ENCODE peak calls at places on chromosomes 11 and 22, in eight cellular contexts. O, K, H, Z, U, D, X and A are unnamed samples.

GRCh38 chr11:66624450-66624849 is 8.0 kb downstream of the RBM14 start:
- DNase-seq in O (no peak), K (no peak), H (peak; percentile 60), Z (no peak), U (no peak), D (no peak), X (no peak), A (no peak)

GRCh38 chr11:94507485-94507884 is 4.8 kb upstream of the C11orf97 start:
- DNase-seq in O (no peak), K (no peak), H (no peak), Z (no peak), U (no peak), D (no peak), X (no peak), A (no peak)

GRCh38 chr11:55838452-55838851 is at the start of gene OR5D16:
- DNase-seq in O (no peak), K (no peak), H (no peak), Z (no peak), U (no peak), D (no peak), X (no peak), A (no peak)

GRCh38 chr22:38981005-38981658 is 1.0 kb upstream of the APOBEC3B start:
- DNase-seq in O (no peak), K (no peak), H (no peak), Z (no peak), U (peak; percentile 62), D (peak; percentile 73), X (peak; percentile 59), A (no peak)

GRCh38 chr11:119709638-119710346 is 19.2 kb downstream of the NECTIN1 start:
- DNase-seq in O (no peak), K (no peak), H (no peak), Z (no peak), U (no peak), D (no peak), X (no peak), A (no peak)

GRCh38 chr11:35237860-35238715 is 99.1 kb downstream of the CD44 start:
- DNase-seq in O (peak; percentile 65), K (no peak), H (no peak), Z (no peak), U (no peak), D (peak; percentile 33), X (peak; percentile 79), A (peak; percentile 32)

GRCh38 chr11:134290646-134291045 is 14.5 kb downstream of the GLB1L3 start:
- DNase-seq in O (no peak), K (peak; percentile 47), H (no peak), Z (no peak), U (no peak), D (no peak), X (no peak), A (no peak)

GRCh38 chr11:105000167-105000566 is 22.8 kb downstream of the CASP5 start:
- DNase-seq in O (no peak), K (no peak), H (no peak), Z (no peak), U (no peak), D (no peak), X (no peak), A (no peak)

GRCh38 chr11:102240502-102240901 is 76.8 kb upstream of the BIRC3 start:
- DNase-seq in O (no peak), K (no peak), H (no peak), Z (no peak), U (no peak), D (no peak), X (no peak), A (no peak)

GRCh38 chr11:132960273-132960672 is 572.0 kb downstream of the OPCML start:
- DNase-seq in O (no peak), K (no peak), H (no peak), Z (no peak), U (no peak), D (no peak), X (no peak), A (no peak)

DNA sequence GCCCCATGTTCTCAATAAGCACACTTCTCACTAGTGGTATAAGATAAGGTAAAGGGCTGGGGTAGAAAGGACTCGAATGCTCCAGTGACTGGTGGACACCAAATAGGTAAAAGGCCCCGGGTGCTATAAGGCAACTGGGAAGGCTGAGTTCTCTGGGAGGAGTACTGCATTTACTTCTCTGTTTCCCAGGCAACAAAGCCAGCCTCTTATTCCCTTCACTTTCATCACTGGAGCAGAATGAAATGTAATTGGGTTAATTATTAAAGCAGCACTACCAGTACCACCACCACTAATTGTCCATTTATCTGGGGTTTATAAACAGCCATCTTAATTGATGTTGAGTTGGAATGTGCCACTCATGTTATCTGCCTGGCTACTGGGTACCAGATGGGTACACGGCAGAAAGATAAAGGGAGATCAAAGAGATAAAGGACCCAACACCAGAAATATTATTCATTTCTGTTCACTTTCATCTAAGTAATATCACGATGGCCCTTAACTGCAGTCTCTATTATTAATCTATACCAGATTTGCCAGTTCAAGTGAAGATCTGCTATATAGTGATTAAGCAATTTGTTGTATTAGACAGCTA is 94.4 kb upstream of the CHRM4 start:
- DNase-seq in O (no peak), K (no peak), H (no peak), Z (no peak), U (no peak), D (no peak), X (no peak), A (no peak)
- TF ChIP-seq POLR2A in O (no peak), K (no peak), H (no peak), Z (no peak), U (no peak), D (no peak), X (no peak), A (no peak)

DNA sequence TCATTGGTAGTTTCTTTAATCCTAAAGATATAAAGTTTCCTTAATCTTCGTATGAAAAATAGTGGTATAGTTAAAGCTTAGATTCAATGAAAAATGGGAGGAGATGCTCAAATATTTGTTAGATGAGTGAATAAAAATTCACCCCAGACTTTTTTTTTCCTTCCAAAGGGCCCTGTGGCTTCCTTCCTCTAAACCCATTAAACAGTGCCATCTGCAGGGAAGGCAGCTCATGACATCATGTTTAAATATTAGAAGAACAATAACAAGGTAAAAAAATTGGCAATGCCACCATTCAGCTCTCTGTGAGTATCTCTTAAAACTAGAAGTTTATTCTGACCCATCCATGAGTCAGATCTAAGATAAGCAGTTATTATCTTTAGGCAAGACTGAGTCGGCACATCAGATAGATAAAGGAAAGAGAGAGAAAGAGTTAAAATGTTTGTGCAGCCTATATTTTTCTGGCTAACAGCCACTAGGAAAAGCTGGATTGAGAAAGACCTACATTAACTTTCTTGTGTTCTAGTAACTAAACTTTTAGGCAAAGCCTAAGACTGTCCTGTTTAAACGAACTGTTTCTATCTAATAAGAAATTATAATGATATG is 19.1 kb upstream of the OOSP1 start:
- DNase-seq in O (peak; percentile 27), K (no peak), H (no peak), Z (peak; percentile 15), U (no peak), D (peak; percentile 60), X (peak; percentile 55), A (peak; percentile 58)
- H3K4me1 ChIP-seq in O (no peaks in the 10 kb centered on the region), K (no peaks in the 10 kb centered on the region), H (no peaks in the 10 kb centered on the region), Z (no peaks in the 10 kb centered on the region), U (no peaks in the 10 kb centered on the region), D (no peaks in the 10 kb centered on the region), X (no peaks in the 10 kb centered on the region), A (no peaks in the 10 kb centered on the region)

GRCh38 chr22:19121631-19122142 is 525 bp downstream of the DGCR2 start:
- DNase-seq in O (peak; percentile 78), K (no peak), H (peak; percentile 92), Z (peak; percentile 15), U (peak; percentile 50), D (peak; percentile 75), X (peak; percentile 67), A (peak; percentile 65)
- TF ChIP-seq POLR2A in O (peak; percentile 19), K (no peak), H (no peak), Z (no peak), U (peak; percentile 8), D (no peak), X (no peak), A (no peak)

DNA sequence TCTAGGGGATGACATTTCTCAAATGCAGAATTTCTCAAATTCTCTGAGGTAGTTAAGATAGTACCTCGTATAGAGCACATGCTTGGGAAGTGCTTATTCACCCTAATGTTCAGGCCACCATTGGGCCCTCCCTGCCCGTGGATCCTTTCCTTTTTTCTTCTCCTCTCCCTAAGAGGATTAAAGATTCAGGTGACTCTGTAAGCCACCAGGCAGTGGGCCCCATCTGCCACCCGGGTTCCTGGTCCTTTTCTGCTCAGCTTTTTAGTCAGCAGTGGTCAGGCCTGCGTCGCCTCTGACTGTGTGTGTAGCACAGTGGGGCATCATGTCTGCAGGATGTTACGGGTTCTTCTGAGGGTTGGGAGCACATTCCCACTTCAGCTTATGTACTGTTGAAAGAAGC is 7.2 kb downstream of the CEP164 start:
- DNase-seq in O (no peak), K (no peak), H (no peak), Z (no peak), U (no peak), D (no peak), X (no peak), A (no peak)
- H3K4me1 ChIP-seq in O (no peaks in the 10 kb centered on the region), K (no peaks in the 10 kb centered on the region), H (no peaks in the 10 kb centered on the region), Z (no peaks in the 10 kb centered on the region), U (no peaks in the 10 kb centered on the region), D (no peaks in the 10 kb centered on the region), X (no peaks in the 10 kb centered on the region), A (no peaks in the 10 kb centered on the region)

GRCh38 chr11:112793416-112793815 is 167.8 kb upstream of the NCAM1 start:
- DNase-seq in O (no peak), K (no peak), H (no peak), Z (no peak), U (no peak), D (no peak), X (no peak), A (no peak)
- TF ChIP-seq POLR2A in O (no peak), K (no peak), H (no peak), Z (no peak), U (no peak), D (no peak), X (no peak), A (no peak)